ENCODE peak calls at places on chromosomes 1 and 21, in six cellular contexts. G, U, R, W, Z and H are unnamed samples.

GRCh38 chr1:246506440-246506784 is 667 bp downstream of the SMYD3 start:
- DNase-seq in G (no peak), U (no peak), R (no peak), W (no peak), Z (no peak), H (peak)

GRCh38 chr1:178376008-178376407 is 120.8 kb downstream of the CLEC20A start:
- DNase-seq in G (no peak), U (no peak), R (no peak), W (no peak), Z (no peak), H (peak)

GRCh38 chr1:23010734-23011449 is 4.8 kb downstream of the TEX46 start:
- DNase-seq in G (peak), U (peak), R (no peak), W (no peak), Z (no peak), H (no peak)

GRCh38 chr21:16419188-16419874 is 689.5 kb downstream of the USP25 start:
- DNase-seq in G (peak), U (no peak), R (no peak), W (no peak), Z (no peak), H (peak)

GRCh38 chr1:228158151-228158571 is 7.4 kb upstream of the IBA57 start:
- DNase-seq in G (no peak), U (no peak), R (no peak), W (no peak), Z (no peak), H (no peak)

GRCh38 chr1:234398849-234399381 is 25.7 kb downstream of the COA6 start:
- DNase-seq in G (peak), U (no peak), R (no peak), W (no peak), Z (no peak), H (no peak)

GRCh38 chr1:99943238-99943794 is 26.5 kb upstream of the SLC35A3 start:
- DNase-seq in G (peak), U (peak), R (no peak), W (no peak), Z (no peak), H (peak)

GRCh38 chr21:44735821-44736220 is 24.4 kb upstream of the TSPEAR start:
- DNase-seq in G (no peak), U (no peak), R (no peak), W (peak), Z (peak), H (no peak)

GRCh38 chr1:222441006-222441620 is 106.8 kb downstream of the HHIPL2 start:
- DNase-seq in G (peak), U (peak), R (no peak), W (no peak), Z (no peak), H (peak)

GRCh38 chr1:167627865-167628641 is 2.0 kb upstream of the RCSD1 start:
- DNase-seq in G (no peak), U (no peak), R (no peak), W (no peak), Z (no peak), H (peak)

DNA sequence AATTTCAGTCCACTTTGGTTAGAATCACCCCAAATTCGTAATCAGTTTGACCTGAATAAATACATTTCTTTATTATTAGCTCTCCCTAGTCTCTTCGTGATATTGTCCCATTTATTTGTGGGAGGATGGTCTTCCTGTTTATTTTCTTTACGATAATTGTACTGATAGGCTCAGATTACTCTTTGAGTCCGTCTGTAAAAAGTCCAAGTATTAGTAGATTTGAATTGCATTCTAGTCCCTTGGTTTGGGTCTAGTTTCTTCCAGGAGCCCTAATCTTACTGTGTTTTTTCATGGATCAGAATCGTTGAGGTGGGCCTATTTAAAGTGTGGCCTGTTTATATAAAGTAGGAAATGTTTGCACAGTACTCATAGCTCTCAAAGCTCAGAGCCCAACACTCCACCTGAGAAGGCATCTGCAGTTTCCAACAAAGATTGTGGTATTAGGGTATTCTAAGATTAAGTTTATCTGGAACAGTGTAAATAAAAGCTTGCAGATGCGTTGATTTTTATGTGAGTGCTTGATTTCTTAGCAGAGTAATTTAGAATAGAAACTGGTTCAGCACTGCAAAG is 33.1 kb downstream of the MAP3K21 start:
- DNase-seq in G (no peak), U (no peak), R (no peak), W (no peak), Z (no peak), H (no peak)
- H2BK15ac ChIP-seq in G (no peak), U (no peak), R (no peak), W (no peak), Z (no peak), H (no peak)

GRCh38 chr1:26022404-26022779 is 817 bp downstream of the EXTL1 start:
- DNase-seq in G (no peak), U (no peak), R (no peak), W (no peak), Z (no peak), H (no peak)

GRCh38 chr1:26020941-26021646 is 481 bp upstream of the EXTL1 start:
- DNase-seq in G (peak), U (peak), R (no peak), W (no peak), Z (no peak), H (no peak)

GRCh38 chr1:26023826-26024225 is 2.3 kb downstream of the EXTL1 start:
- DNase-seq in G (no peak), U (no peak), R (no peak), W (no peak), Z (no peak), H (no peak)

GRCh38 chr1:26021647-26022403 is at the start of gene EXTL1:
- DNase-seq in G (peak), U (peak), R (peak), W (peak), Z (peak), H (peak)

GRCh38 chr1:26022994-26023393 is 1.4 kb downstream of the EXTL1 start:
- DNase-seq in G (no peak), U (no peak), R (no peak), W (no peak), Z (no peak), H (no peak)
- H2BK15ac ChIP-seq in G (no peak), U (no peak), R (peak), W (no peak), Z (no peak), H (no peak)

DNA sequence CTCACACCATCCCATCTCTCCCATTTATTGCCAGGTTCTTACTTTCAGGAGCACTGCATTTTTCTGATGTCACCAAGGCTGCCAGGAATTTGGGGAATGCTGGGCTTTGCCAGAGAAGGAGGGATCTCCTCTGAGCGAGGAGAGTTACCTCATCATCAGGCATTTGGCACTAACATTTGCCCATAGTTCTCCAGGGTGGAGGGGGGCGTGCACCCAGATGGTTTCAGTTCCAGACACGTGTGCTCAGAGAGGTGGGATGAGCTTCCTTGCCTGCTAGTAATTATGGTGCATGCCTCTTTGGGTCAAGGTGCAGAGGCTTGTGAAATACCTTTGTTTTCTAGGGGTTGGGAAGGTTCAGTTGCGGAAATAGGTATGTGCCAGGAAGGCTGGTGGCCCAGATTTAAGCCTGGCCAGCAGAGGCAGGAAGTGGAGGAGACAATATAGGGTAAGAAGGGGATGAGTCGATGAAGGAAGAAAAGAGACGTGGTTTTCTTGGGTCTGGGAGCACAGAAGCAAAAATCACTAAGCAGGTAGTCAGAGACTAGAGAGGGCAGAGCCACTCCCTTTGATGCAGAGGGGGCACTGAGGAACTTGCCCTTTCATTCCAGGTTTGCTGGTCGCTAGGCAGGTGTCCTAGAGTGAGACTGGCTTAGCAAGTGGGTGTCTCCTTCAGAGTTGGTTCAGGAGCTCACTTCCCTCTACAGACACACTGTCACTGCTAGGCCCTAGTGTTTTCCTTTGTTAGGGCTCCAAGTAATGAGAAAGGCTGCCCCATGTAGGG is 7.2 kb downstream of the TUFT1 start:
- DNase-seq in G (peak), U (peak), R (peak), W (peak), Z (peak), H (peak)
- H2BK15ac ChIP-seq in G (peak), U (no peak), R (no peak), W (no peak), Z (no peak), H (no peak)

GRCh38 chr21:31894441-31894840 is 21.6 kb downstream of the HUNK start:
- DNase-seq in G (no peak), U (no peak), R (no peak), W (no peak), Z (no peak), H (peak)

GRCh38 chr21:31897311-31897710 is 24.5 kb downstream of the HUNK start:
- DNase-seq in G (peak), U (no peak), R (no peak), W (no peak), Z (no peak), H (no peak)

GRCh38 chr21:31895069-31895851 is 22.4 kb downstream of the HUNK start:
- DNase-seq in G (peak), U (peak), R (no peak), W (no peak), Z (peak), H (peak)

GRCh38 chr21:31892686-31893085 is 19.9 kb downstream of the HUNK start:
- DNase-seq in G (no peak), U (no peak), R (no peak), W (no peak), Z (peak), H (peak)

GRCh38 chr21:31893841-31894240 is 21.0 kb downstream of the HUNK start:
- DNase-seq in G (no peak), U (no peak), R (no peak), W (no peak), Z (no peak), H (peak)
- H2BK15ac ChIP-seq in G (no peak), U (no peak), R (no peak), W (no peak), Z (no peak), H (no peak)

GRCh38 chr1:72419229-72419628 is 136.9 kb upstream of the NEGR1 start:
- DNase-seq in G (no peak), U (no peak), R (no peak), W (no peak), Z (no peak), H (no peak)
- H2BK15ac ChIP-seq in G (no peak), U (no peak), R (no peak), W (no peak), Z (no peak), H (no peak)

GRCh38 chr21:41890355-41890754 is 11.2 kb upstream of the PRDM15 start:
- DNase-seq in G (no peak), U (no peak), R (no peak), W (no peak), Z (no peak), H (no peak)
- H2BK15ac ChIP-seq in G (no peak), U (no peak), R (no peak), W (no peak), Z (no peak), H (no peak)